ENCODE peak calls at places on chromosomes 5 and 9, in six cellular contexts. One of them, this sample, is unnamed.

GRCh38 chr9:17906204-17906840 is 327.5 kb downstream of the SH3GL2 start:
- DNase-seq in neuronal stem cell: peak; percentile 49
- DNase-seq in IMR-90: no peak
- DNase-seq in H1: no peak
- DNase-seq in H9: peak; percentile 53
- DNase-seq in trophoblast cell: no peak
- DNase-seq in this sample: no peak

GRCh38 chr5:10513501-10514442 is 50.1 kb upstream of the ANKRD33B start:
- DNase-seq in IMR-90: peak; percentile 83
- DNase-seq in trophoblast cell: peak; percentile 23
- DNase-seq in H1: peak; percentile 23
- DNase-seq in H9: peak; percentile 83
- DNase-seq in neuronal stem cell: no peak
- DNase-seq in this sample: peak; percentile 68

GRCh38 chr5:164048527-164048926 is 543.1 kb downstream of the MAT2B start:
- DNase-seq in H1: no peak
- DNase-seq in neuronal stem cell: no peak
- DNase-seq in trophoblast cell: no peak
- DNase-seq in H9: no peak
- DNase-seq in IMR-90: peak; percentile 44
- DNase-seq in this sample: peak; percentile 21

GRCh38 chr5:8710426-8710930 is 835.4 kb downstream of the SEMA5A start:
- DNase-seq in IMR-90: no peak
- DNase-seq in H1: no peak
- DNase-seq in neuronal stem cell: no peak
- DNase-seq in trophoblast cell: no peak
- DNase-seq in H9: no peak
- DNase-seq in this sample: no peak

GRCh38 chr5:145345883-145346282 is 489.3 kb downstream of the PRELID2 start:
- DNase-seq in trophoblast cell: no peak
- DNase-seq in IMR-90: peak; percentile 55
- DNase-seq in H9: no peak
- DNase-seq in H1: no peak
- DNase-seq in neuronal stem cell: no peak
- DNase-seq in this sample: peak; percentile 29

GRCh38 chr9:137318565-137318964 is 16.5 kb upstream of the NRARP start:
- DNase-seq in trophoblast cell: no peak
- DNase-seq in H1: no peak
- DNase-seq in H9: no peak
- DNase-seq in IMR-90: no peak
- DNase-seq in neuronal stem cell: no peak
- DNase-seq in this sample: no peak

GRCh38 chr9:135075234-135076142 is 12.0 kb upstream of the OLFM1 start:
- DNase-seq in IMR-90: no peak
- DNase-seq in H1: no peak
- DNase-seq in H9: peak; percentile 65
- DNase-seq in neuronal stem cell: no peak
- DNase-seq in trophoblast cell: no peak
- DNase-seq in this sample: no peak

GRCh38 chr5:137989419-137989818 is 43.5 kb downstream of the FAM13B start:
- DNase-seq in H1: no peak
- DNase-seq in neuronal stem cell: no peak
- DNase-seq in H9: no peak
- DNase-seq in IMR-90: no peak
- DNase-seq in trophoblast cell: no peak
- DNase-seq in this sample: no peak

GRCh38 chr9:129143031-129143441 is 31.8 kb downstream of the PTPA start:
- DNase-seq in IMR-90: peak; percentile 92
- DNase-seq in trophoblast cell: peak; percentile 60
- DNase-seq in H1: no peak
- DNase-seq in neuronal stem cell: peak; percentile 67
- DNase-seq in H9: peak; percentile 88
- DNase-seq in this sample: peak; percentile 96

GRCh38 chr5:142837274-142837673 is 67.1 kb downstream of the ARHGAP26 start:
- DNase-seq in H1: no peak
- DNase-seq in IMR-90: no peak
- DNase-seq in trophoblast cell: no peak
- DNase-seq in neuronal stem cell: no peak
- DNase-seq in H9: no peak
- DNase-seq in this sample: no peak

GRCh38 chr5:61924251-61924650 is 381.8 kb upstream of the KIF2A start:
- DNase-seq in trophoblast cell: no peak
- DNase-seq in IMR-90: no peak
- DNase-seq in neuronal stem cell: no peak
- DNase-seq in H1: no peak
- DNase-seq in H9: no peak
- DNase-seq in this sample: no peak

GRCh38 chr5:172351240-172351778 is 67.7 kb upstream of the UBTD2 start:
- DNase-seq in H1: no peak
- DNase-seq in trophoblast cell: no peak
- DNase-seq in neuronal stem cell: no peak
- DNase-seq in H9: no peak
- DNase-seq in IMR-90: no peak
- DNase-seq in this sample: no peak

DNA sequence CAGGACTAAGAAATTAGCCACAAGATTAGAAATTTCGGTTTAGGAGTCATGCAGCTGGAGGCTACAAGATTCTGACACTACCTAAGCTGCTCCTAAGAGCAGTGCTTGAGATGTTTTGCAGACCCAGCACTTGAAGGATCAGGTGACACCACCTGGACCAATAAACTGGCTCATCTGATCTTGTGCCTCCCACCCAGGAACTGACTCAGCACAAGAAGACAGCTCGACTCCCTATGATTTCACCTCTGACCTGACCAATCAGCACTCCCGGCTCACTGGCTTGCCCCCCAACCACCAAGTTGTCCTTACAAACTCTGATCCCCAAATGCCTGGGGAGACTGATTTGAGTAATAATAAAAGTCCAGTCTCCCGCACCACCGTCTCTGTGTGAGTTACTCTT is 170.4 kb downstream of the TTC39B start:
- DNase-seq in H1: no peak
- DNase-seq in IMR-90: no peak
- DNase-seq in H9: peak; percentile 77
- DNase-seq in trophoblast cell: no peak
- DNase-seq in neuronal stem cell: no peak
- DNase-seq in this sample: peak; percentile 18
- H3K4ac ChIP-seq in H1: no peak overlapping the region
- H3K4ac ChIP-seq in IMR-90: no peak overlapping the region
- H3K4ac ChIP-seq in H9: no peak overlapping the region
- H3K4ac ChIP-seq in trophoblast cell: no peak overlapping the region
- H3K4ac ChIP-seq in neuronal stem cell: no peak overlapping the region
- H3K4ac ChIP-seq in this sample: peak overlapping the region; percentile 47

DNA sequence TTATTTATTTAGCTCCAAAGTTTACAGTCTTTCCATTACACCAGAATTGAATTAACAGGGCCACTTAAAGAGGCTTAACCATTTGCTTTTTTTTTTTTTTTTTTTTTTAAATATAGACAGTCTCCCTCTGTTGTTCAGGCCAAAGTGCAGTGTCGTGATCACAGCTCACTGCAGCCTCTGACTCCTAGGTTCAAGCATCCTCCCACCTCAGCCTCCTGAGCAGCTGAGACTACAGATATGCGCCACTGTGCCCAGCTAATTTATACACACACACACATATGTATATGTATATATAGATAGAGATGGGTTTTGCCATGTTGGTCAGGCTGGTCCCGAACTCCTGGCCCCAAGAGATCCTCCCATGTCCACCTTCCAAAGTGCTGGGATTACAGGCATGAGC is 1.3 kb upstream of the TTC1 start:
- DNase-seq in IMR-90: no peak
- DNase-seq in trophoblast cell: no peak
- DNase-seq in H9: no peak
- DNase-seq in neuronal stem cell: no peak
- DNase-seq in H1: no peak
- DNase-seq in this sample: no peak
- H3K18ac ChIP-seq in IMR-90: no peak overlapping the region
- H3K18ac ChIP-seq in trophoblast cell: no peak overlapping the region
- H3K18ac ChIP-seq in H9: no peak overlapping the region
- H3K18ac ChIP-seq in neuronal stem cell: no peak overlapping the region
- H3K18ac ChIP-seq in H1: no peak overlapping the region
- H3K18ac ChIP-seq in this sample: no peak overlapping the region

GRCh38 chr5:76269259-76269958 is 133.7 kb upstream of the IQGAP2 start:
- DNase-seq in H1: no peak
- DNase-seq in IMR-90: no peak
- DNase-seq in H9: no peak
- DNase-seq in trophoblast cell: no peak
- DNase-seq in neuronal stem cell: no peak
- DNase-seq in this sample: no peak

GRCh38 chr5:76270214-76270613 is 132.9 kb upstream of the IQGAP2 start:
- DNase-seq in IMR-90: peak; percentile 4
- DNase-seq in neuronal stem cell: no peak
- DNase-seq in H1: no peak
- DNase-seq in trophoblast cell: peak; percentile 6
- DNase-seq in H9: no peak
- DNase-seq in this sample: peak; percentile 8

GRCh38 chr5:76264681-76265080 is 138.4 kb upstream of the IQGAP2 start:
- DNase-seq in neuronal stem cell: no peak
- DNase-seq in H1: no peak
- DNase-seq in trophoblast cell: no peak
- DNase-seq in IMR-90: no peak
- DNase-seq in H9: no peak
- DNase-seq in this sample: no peak
- H3K14ac ChIP-seq in neuronal stem cell: no peak overlapping the region
- H3K14ac ChIP-seq in H1: no peak overlapping the region
- H3K14ac ChIP-seq in trophoblast cell: no peak overlapping the region
- H3K14ac ChIP-seq in IMR-90: no peak overlapping the region
- H3K14ac ChIP-seq in H9: no peak overlapping the region
- H3K14ac ChIP-seq in this sample: no peak overlapping the region

DNA sequence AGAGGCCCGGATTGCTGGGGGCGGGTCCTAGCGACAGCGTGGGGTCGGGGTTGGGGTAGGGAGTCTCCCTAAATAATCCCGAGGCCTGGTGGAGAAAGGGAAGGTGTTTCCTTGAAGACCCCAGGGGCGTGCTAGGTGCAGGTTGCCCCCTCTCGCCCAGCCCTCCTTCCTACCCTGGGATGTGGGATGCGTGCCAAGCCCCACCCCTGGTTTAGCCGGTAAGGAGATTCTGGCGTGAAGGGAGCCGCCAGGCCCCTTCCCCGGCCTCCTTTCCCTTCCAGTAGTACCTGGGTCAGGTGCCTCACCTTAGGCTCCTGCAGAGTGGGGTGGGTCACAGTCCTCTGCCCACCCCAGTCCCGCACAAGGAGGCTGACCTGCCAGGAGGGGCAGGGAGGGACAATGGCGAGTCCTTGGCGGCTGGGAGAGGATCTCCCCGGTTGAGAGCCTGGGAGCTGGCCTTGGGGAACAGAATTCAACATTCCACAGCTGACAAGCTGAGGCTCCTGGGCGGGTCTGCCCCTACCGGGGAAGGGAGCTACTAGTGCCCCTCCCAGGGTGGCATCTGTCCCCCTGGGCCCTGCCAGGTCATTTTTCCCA is 684 bp downstream of the TSPAN17 start:
- DNase-seq in H9: no peak
- DNase-seq in IMR-90: no peak
- DNase-seq in trophoblast cell: no peak
- DNase-seq in H1: no peak
- DNase-seq in neuronal stem cell: no peak
- DNase-seq in this sample: peak; percentile 29
- H3K4ac ChIP-seq in H9: no peak overlapping the region
- H3K4ac ChIP-seq in IMR-90: peak overlapping the region; percentile 52
- H3K4ac ChIP-seq in trophoblast cell: no peak overlapping the region
- H3K4ac ChIP-seq in H1: no peak overlapping the region
- H3K4ac ChIP-seq in neuronal stem cell: no peak overlapping the region
- H3K4ac ChIP-seq in this sample: peak overlapping the region; percentile 16

GRCh38 chr5:107370569-107370968 is 300.2 kb downstream of the EFNA5 start:
- DNase-seq in H9: no peak
- DNase-seq in trophoblast cell: no peak
- DNase-seq in IMR-90: no peak
- DNase-seq in neuronal stem cell: no peak
- DNase-seq in H1: no peak
- DNase-seq in this sample: no peak

GRCh38 chr5:107367919-107368318 is 302.8 kb downstream of the EFNA5 start:
- DNase-seq in neuronal stem cell: peak; percentile 43
- DNase-seq in trophoblast cell: no peak
- DNase-seq in IMR-90: no peak
- DNase-seq in H9: no peak
- DNase-seq in H1: no peak
- DNase-seq in this sample: no peak

GRCh38 chr5:107367480-107367879 is 303.3 kb downstream of the EFNA5 start:
- DNase-seq in H9: no peak
- DNase-seq in H1: no peak
- DNase-seq in IMR-90: no peak
- DNase-seq in trophoblast cell: no peak
- DNase-seq in neuronal stem cell: no peak
- DNase-seq in this sample: no peak

GRCh38 chr5:107369622-107370021 is 301.1 kb downstream of the EFNA5 start:
- DNase-seq in H9: no peak
- DNase-seq in H1: no peak
- DNase-seq in neuronal stem cell: no peak
- DNase-seq in IMR-90: no peak
- DNase-seq in trophoblast cell: no peak
- DNase-seq in this sample: no peak

GRCh38 chr5:107368593-107368992 is 302.1 kb downstream of the EFNA5 start:
- DNase-seq in trophoblast cell: no peak
- DNase-seq in neuronal stem cell: no peak
- DNase-seq in H1: no peak
- DNase-seq in H9: no peak
- DNase-seq in IMR-90: no peak
- DNase-seq in this sample: no peak
- H3K18ac ChIP-seq in trophoblast cell: no peak overlapping the region
- H3K18ac ChIP-seq in neuronal stem cell: no peak overlapping the region
- H3K18ac ChIP-seq in H1: no peak overlapping the region
- H3K18ac ChIP-seq in H9: no peak overlapping the region
- H3K18ac ChIP-seq in IMR-90: no peak overlapping the region
- H3K18ac ChIP-seq in this sample: no peak overlapping the region

DNA sequence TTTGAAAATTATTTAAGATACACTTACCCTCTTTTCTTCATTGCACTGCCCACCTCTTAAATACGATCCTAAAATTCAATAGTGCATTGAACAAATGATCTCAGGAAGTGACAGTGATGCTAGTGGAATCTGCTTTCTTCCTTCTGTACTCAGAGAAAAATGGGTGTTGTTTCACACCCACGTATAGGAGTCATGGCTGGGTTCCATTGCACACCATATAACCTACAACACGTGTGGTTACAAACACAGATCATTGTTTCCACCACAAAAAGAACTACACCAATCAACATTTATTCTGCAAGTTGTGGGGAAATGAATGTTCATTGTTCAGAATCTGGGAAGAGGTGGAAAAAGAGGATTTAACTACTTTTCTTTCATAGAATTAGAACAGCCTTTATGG is 275.9 kb downstream of the MAN2A1 start:
- DNase-seq in trophoblast cell: no peak
- DNase-seq in H1: no peak
- DNase-seq in H9: no peak
- DNase-seq in neuronal stem cell: no peak
- DNase-seq in IMR-90: no peak
- DNase-seq in this sample: no peak
- H3K14ac ChIP-seq in trophoblast cell: no peak overlapping the region
- H3K14ac ChIP-seq in H1: no peak overlapping the region
- H3K14ac ChIP-seq in H9: no peak overlapping the region
- H3K14ac ChIP-seq in neuronal stem cell: no peak overlapping the region
- H3K14ac ChIP-seq in IMR-90: no peak overlapping the region
- H3K14ac ChIP-seq in this sample: no peak overlapping the region

DNA sequence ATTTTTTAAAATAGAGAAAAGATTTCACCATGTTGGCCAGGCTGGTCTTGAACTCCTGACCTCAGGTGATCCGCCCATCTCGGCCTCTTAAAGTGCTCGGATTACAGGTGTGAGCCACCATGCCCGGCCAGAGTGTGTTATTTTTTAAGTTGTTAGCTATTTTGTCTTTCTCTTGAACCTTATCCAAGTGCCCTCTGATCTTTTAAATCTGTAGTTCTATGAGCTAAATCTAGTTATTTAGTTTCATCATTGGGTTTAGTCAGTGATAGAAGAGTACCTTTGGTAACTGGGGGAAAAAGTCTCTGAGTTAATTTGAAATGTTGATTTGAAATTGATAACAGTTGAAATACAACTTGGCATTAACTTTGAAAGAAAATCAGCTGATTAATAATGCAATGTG is 88.3 kb downstream of the NNT start:
- DNase-seq in IMR-90: no peak
- DNase-seq in H9: no peak
- DNase-seq in neuronal stem cell: no peak
- DNase-seq in H1: no peak
- DNase-seq in trophoblast cell: no peak
- DNase-seq in this sample: no peak
- H3K4ac ChIP-seq in IMR-90: no peak overlapping the region
- H3K4ac ChIP-seq in H9: no peak overlapping the region
- H3K4ac ChIP-seq in neuronal stem cell: no peak overlapping the region
- H3K4ac ChIP-seq in H1: no peak overlapping the region
- H3K4ac ChIP-seq in trophoblast cell: no peak overlapping the region
- H3K4ac ChIP-seq in this sample: no peak overlapping the region